ENCODE peak calls at places on chromosomes 2 and 18, in five cellular contexts. N, L, E, S and Z are unnamed samples.

GRCh38 chr18:49020621-49021021 is 69.9 kb upstream of the SMAD7 start:
- DNase-seq in N (no peak), L (no peak), E (no peak), S (peak; percentile 37), Z (no peak)

GRCh38 chr2:8139668-8140202 is 542.1 kb upstream of the ID2 start:
- DNase-seq in N (no peak), L (no peak), E (no peak), S (no peak), Z (no peak)

GRCh38 chr18:77403969-77404535 is 154.4 kb downstream of the GALR1 start:
- DNase-seq in N (no peak), L (no peak), E (no peak), S (no peak), Z (no peak)

GRCh38 chr2:197054437-197054836 is 127.9 kb upstream of the PGAP1 start:
- DNase-seq in N (no peak), L (no peak), E (no peak), S (no peak), Z (no peak)

GRCh38 chr2:50840346-50841124 is 191.4 kb downstream of the NRXN1 start:
- DNase-seq in N (no peak), L (no peak), E (no peak), S (no peak), Z (no peak)

GRCh38 chr18:57923606-57924005 is 120.4 kb upstream of the NEDD4L start:
- DNase-seq in N (no peak), L (no peak), E (no peak), S (no peak), Z (no peak)

GRCh38 chr18:56563568-56563967 is 74.8 kb downstream of the TXNL1 start:
- DNase-seq in N (no peak), L (no peak), E (no peak), S (no peak), Z (no peak)

GRCh38 chr2:133780099-133780996 is 212.1 kb upstream of the NCKAP5 start:
- DNase-seq in N (no peak), L (no peak), E (no peak), S (peak; percentile 67), Z (no peak)

GRCh38 chr2:161223139-161223732 is 63.0 kb downstream of the TANK start:
- DNase-seq in N (no peak), L (no peak), E (no peak), S (no peak), Z (no peak)

GRCh38 chr2:238814815-238815214 is 33.1 kb upstream of the TWIST2 start:
- DNase-seq in N (no peak), L (no peak), E (no peak), S (no peak), Z (no peak)

GRCh38 chr2:128563348-128563687 is 244.7 kb upstream of the HS6ST1 start:
- DNase-seq in N (no peak), L (no peak), E (no peak), S (peak; percentile 73), Z (no peak)

GRCh38 chr18:62420513-62421209 is 95.6 kb downstream of the TNFRSF11A start:
- DNase-seq in N (peak; percentile 31), L (peak; percentile 38), E (peak; percentile 37), S (peak; percentile 53), Z (peak; percentile 57)

GRCh38 chr18:9707381-9708056 is 582 bp upstream of the RAB31 start:
- DNase-seq in N (no peak), L (no peak), E (no peak), S (no peak), Z (no peak)

GRCh38 chr18:48662021-48662661 is 123.3 kb downstream of the CTIF start:
- DNase-seq in N (no peak), L (no peak), E (no peak), S (no peak), Z (no peak)

GRCh38 chr18:8264861-8265411 is 344.3 kb upstream of the RAB12 start:
- DNase-seq in N (no peak), L (no peak), E (no peak), S (no peak), Z (no peak)

GRCh38 chr2:196515041-196515440 is 124.5 kb upstream of the CCDC150 start:
- DNase-seq in N (no peak), L (no peak), E (no peak), S (no peak), Z (no peak)

GRCh38 chr2:41894563-41895333 is 153.1 kb upstream of the PKDCC start:
- DNase-seq in N (no peak), L (no peak), E (no peak), S (no peak), Z (no peak)

GRCh38 chr2:2848621-2849443 is 517.8 kb upstream of the MYT1L start:
- DNase-seq in N (no peak), L (no peak), E (no peak), S (no peak), Z (no peak)

GRCh38 chr2:151043484-151043883 is 218.2 kb downstream of the RBM43 start:
- DNase-seq in N (no peak), L (no peak), E (no peak), S (no peak), Z (no peak)

GRCh38 chr18:59865241-59865986 is 34.4 kb upstream of the PMAIP1 start:
- DNase-seq in N (no peak), L (no peak), E (no peak), S (no peak), Z (no peak)

GRCh38 chr2:205754924-205755321 is 72.6 kb downstream of the NRP2 start:
- DNase-seq in N (no peak), L (no peak), E (no peak), S (no peak), Z (no peak)

GRCh38 chr2:31979966-31980365 is 30.8 kb downstream of the MEMO1 start:
- DNase-seq in N (no peak), L (no peak), E (no peak), S (no peak), Z (no peak)

GRCh38 chr2:54373855-54374254 is 82.3 kb upstream of the SPTBN1 start:
- DNase-seq in N (no peak), L (no peak), E (no peak), S (no peak), Z (no peak)

GRCh38 chr2:200943527-200944120 is 19.8 kb downstream of the ORC2 start:
- DNase-seq in N (no peak), L (no peak), E (no peak), S (no peak), Z (no peak)

GRCh38 chr18:78506031-78506461 is 473.6 kb upstream of the SALL3 start:
- DNase-seq in N (no peak), L (no peak), E (no peak), S (no peak), Z (no peak)

GRCh38 chr2:43943323-43943722 is 52.5 kb downstream of the LRPPRC start:
- DNase-seq in N (no peak), L (no peak), E (no peak), S (no peak), Z (no peak)

GRCh38 chr2:10811552-10811951 is 1.0 kb downstream of the PDIA6 start:
- DNase-seq in N (no peak), L (no peak), E (no peak), S (no peak), Z (no peak)

GRCh38 chr2:64807417-64807816 is 153.7 kb upstream of the SERTAD2 start:
- DNase-seq in N (no peak), L (no peak), E (no peak), S (no peak), Z (no peak)

GRCh38 chr2:12555012-12555645 is 161.6 kb upstream of the TRIB2 start:
- DNase-seq in N (no peak), L (no peak), E (no peak), S (no peak), Z (peak; percentile 4)

GRCh38 chr2:175750195-175750594 is 251.9 kb downstream of the LNPK start:
- DNase-seq in N (no peak), L (no peak), E (no peak), S (no peak), Z (no peak)